ENCODE peak calls at places on chromosomes 16 and 17, in four cellular contexts. Y is H1, V is GM12878, F is K562. I is an unnamed sample.

GRCh38 chr16:84382396-84382795 is 14.1 kb downstream of the ATP2C2 start:
- DNase-seq in Y (no peak), V (no peak), F (no peak), I (no peak)

GRCh38 chr16:68079616-68080344 is 5.4 kb upstream of the NFATC3 start:
- DNase-seq in V (no peak), F (peak; percentile 90), Y (peak; percentile 40), I (no peak)

GRCh38 chr16:12901204-12901596 is 198 bp upstream of the SHISA9 start:
- DNase-seq in Y (peak; percentile 80), V (no peak), F (no peak), I (no peak)

GRCh38 chr17:78379134-78379497 is 667 bp downstream of the PGS1 start:
- DNase-seq in V (no peak), F (no peak), Y (no peak), I (peak; percentile 95)

GRCh38 chr16:81029930-81030604 is 5.6 kb upstream of the ATMIN start:
- DNase-seq in F (no peak), V (no peak), Y (no peak), I (no peak)

GRCh38 chr17:39151680-39152058 is 232 bp upstream of the PLXDC1 start:
- DNase-seq in V (no peak), Y (peak; percentile 69), F (no peak), I (no peak)

GRCh38 chr17:30858556-30859250 is 26.9 kb downstream of the ATAD5 start:
- DNase-seq in Y (no peak), F (no peak), V (no peak), I (peak; percentile 1)

GRCh38 chr16:1377406-1378010 is 25.8 kb downstream of the GNPTG start:
- DNase-seq in V (no peak), F (no peak), Y (no peak), I (no peak)

GRCh38 chr16:77564791-77565390 is 130.1 kb upstream of the ADAMTS18 start:
- DNase-seq in F (no peak), Y (no peak), V (no peak), I (peak; percentile 8)

GRCh38 chr16:27839419-27839818 is 224.1 kb downstream of the GSG1L start:
- DNase-seq in Y (no peak), V (no peak), F (peak; percentile 41), I (peak; percentile 7)

GRCh38 chr17:17741346-17742023 is 60.2 kb downstream of the RAI1 start:
- DNase-seq in F (no peak), V (no peak), Y (peak; percentile 66), I (no peak)

GRCh38 chr16:12214509-12214908 is 238.0 kb downstream of the SNX29 start:
- DNase-seq in F (no peak), Y (no peak), V (no peak), I (no peak)

GRCh38 chr16:87576191-87576590 is 26.1 kb upstream of the JPH3 start:
- DNase-seq in Y (no peak), V (no peak), F (no peak), I (no peak)

GRCh38 chr16:19382887-19383816 is 34.5 kb upstream of the TMC5 start:
- DNase-seq in V (no peak), F (no peak), Y (no peak), I (no peak)

GRCh38 chr17:39486242-39486641 is 25.0 kb downstream of the CDK12 start:
- DNase-seq in F (no peak), V (no peak), Y (no peak), I (peak; percentile 77)

GRCh38 chr17:3962217-3963069 is 1.8 kb downstream of the ATP2A3 start:
- DNase-seq in V (no peak), F (no peak), Y (no peak), I (no peak)

GRCh38 chr17:31492880-31493655 is 101.6 kb downstream of the RAB11FIP4 start:
- DNase-seq in Y (no peak), V (peak; percentile 58), F (peak; percentile 62), I (no peak)

GRCh38 chr16:21257284-21257683 is 20.8 kb downstream of the CRYM start:
- DNase-seq in V (no peak), F (no peak), Y (no peak), I (no peak)

GRCh38 chr16:69471121-69471520 is 46.7 kb downstream of the CYB5B start:
- DNase-seq in Y (no peak), F (no peak), V (no peak), I (no peak)

GRCh38 chr17:66580601-66581385 is 254.1 kb upstream of the CACNG5 start:
- DNase-seq in Y (no peak), F (peak; percentile 17), V (no peak), I (peak; percentile 28)

GRCh38 chr17:47066095-47066494 is 87.0 kb upstream of the RPRML start:
- DNase-seq in Y (no peak), F (peak; percentile 13), V (no peak), I (no peak)

GRCh38 chr16:17451835-17452234 is 18.9 kb downstream of the XYLT1 start:
- DNase-seq in V (no peak), F (no peak), Y (no peak), I (no peak)

GRCh38 chr17:5557485-5557884 is 26.8 kb downstream of the NLRP1 start:
- DNase-seq in V (no peak), F (no peak), Y (no peak), I (peak; percentile 84)

GRCh38 chr17:45784583-45785372 is 658 bp downstream of the CRHR1 start:
- DNase-seq in F (peak; percentile 69), V (no peak), Y (peak; percentile 80), I (no peak)
- TF ChIP-seq CHD1 in F (no peak), V (no peak), Y (no peak), I (no peak)

GRCh38 chr17:77375917-77376651 is 235.3 kb downstream of the SEC14L1 start:
- DNase-seq in Y (no peak), F (no peak), V (no peak), I (peak; percentile 92)
- TF ChIP-seq CHD1 in Y (no peak), F (no peak), V (no peak), I (no peak)

DNA sequence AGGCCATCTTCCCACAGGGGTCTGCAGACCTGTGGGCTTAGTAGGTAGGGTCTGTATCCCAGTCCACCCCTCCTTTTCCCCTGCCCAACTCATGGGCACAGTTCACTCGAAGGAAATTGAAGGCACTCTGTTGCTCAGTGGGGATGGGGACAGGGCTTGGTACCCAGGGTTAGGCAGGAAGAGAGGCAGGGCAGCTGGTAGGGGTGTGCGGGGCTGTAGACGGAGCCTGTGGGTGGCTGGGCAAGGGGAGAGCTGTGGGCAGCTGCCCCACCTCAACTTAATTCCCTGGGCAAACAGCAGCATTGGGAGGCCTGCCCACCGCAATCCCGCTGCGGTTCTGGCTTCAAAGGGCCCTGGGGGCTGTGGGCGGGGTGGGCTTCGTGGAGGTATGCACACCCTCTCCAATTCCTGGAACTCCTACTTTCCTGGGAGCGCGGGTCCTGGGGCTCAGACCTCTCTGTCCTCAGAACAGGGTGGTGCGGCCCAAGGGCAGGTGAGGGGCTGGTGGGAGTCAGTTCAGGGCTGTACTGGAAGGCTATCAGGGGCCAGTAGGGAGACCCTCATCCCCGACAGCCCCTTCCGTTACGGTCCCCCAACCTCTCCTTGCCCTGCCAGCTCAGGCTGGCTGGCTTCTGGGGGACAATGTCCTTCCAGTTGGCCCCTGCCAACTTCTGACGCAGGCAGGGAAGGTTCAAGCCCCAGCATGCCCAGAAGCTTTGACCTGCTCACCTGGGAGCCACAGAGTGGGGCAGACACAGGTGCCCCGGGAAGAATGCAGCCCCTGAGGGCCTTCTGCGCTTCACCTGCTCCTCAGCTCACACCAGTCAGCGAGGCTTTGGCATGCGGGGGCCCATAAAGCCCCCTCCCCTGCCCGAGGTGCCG is 9.1 kb downstream of the FOXJ1 start:
- DNase-seq in Y (no peak), F (no peak), V (no peak), I (no peak)
- TF ChIP-seq CHD1 in Y (no peak), F (no peak), V (no peak), I (no peak)

GRCh38 chr17:27345141-27345904 is 51.4 kb downstream of the WSB1 start:
- DNase-seq in Y (peak; percentile 74), V (no peak), F (peak; percentile 69), I (peak; percentile 28)
- TF ChIP-seq CHD1 in Y (peak; percentile 62), V (no peak), F (no peak), I (no peak)

DNA sequence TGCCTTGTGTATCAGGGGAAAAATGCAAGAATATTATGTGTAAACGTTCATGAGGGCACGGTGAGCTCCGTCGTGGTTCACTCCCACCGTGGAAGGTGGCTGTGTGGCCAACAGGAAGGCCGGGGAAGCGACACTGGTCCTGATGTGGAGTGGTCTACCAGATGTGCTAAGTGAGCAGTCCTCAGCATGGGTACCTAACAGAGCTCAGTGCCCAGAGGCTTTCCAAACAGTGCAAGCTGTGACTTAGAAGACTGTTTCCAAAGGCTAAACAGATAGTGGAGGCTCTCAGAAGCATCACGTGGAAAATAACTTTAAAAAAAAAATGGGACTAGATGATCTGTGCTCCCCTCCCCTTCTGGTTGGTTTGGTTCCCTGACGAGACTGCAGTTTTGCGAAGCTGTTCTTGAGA is 199.3 kb upstream of the CHMP6 start:
- DNase-seq in V (no peak), Y (no peak), F (no peak), I (peak; percentile 56)
- TF ChIP-seq CHD1 in V (no peak), Y (no peak), F (no peak), I (no peak)

DNA sequence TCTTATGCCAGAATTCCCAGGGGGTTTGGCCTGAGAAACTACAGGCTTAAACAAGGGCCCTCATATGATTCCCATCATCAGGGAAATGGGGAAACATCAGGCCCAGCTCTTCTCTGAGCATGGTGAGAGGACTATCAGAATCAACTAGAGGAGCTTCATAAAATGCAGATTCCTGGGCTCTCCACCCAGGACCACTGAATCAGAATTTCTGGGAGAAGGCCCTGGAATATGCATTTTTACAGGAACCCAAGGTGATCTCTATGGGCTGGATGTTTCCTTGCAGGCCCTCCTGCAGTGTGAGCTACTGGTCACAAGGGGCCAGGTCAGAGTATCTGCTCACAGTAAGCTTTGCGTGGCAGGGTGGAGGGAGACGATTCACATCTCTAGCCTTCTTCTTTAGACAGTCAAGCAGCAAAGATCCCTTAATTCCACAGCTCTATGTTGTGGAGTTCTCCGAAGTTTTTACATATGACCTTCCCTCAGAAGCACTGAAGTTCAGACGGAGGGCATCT is 38.8 kb upstream of the HOXB13 start:
- DNase-seq in Y (no peak), V (no peak), F (no peak), I (no peak)
- TF ChIP-seq CHD1 in Y (no peak), V (no peak), F (no peak), I (no peak)